ENCODE peak calls at places on chromosome 21, in eight cellular contexts. S, T, U, Y, E, F, Z and D are unnamed samples.

GRCh38 chr21:34915364-34915834 is 133.7 kb downstream of the RUNX1 start:
- DNase-seq in S (no peak), T (no peak), U (no peak), Y (no peak), E (no peak), F (no peak), Z (no peak), D (no peak)

GRCh38 chr21:46294647-46295176 is 8.6 kb downstream of the YBEY start:
- DNase-seq in S (no peak), T (no peak), U (no peak), Y (no peak), E (no peak), F (peak), Z (no peak), D (peak)

GRCh38 chr21:34926784-34927548 is 122.1 kb downstream of the RUNX1 start:
- DNase-seq in S (no peak), T (no peak), U (no peak), Y (no peak), E (no peak), F (no peak), Z (no peak), D (no peak)

GRCh38 chr21:45409466-45410150 is 4.6 kb downstream of the COL18A1 start:
- DNase-seq in S (no peak), T (no peak), U (no peak), Y (no peak), E (no peak), F (no peak), Z (no peak), D (no peak)

GRCh38 chr21:29018540-29018939 is 609 bp downstream of the RWDD2B start:
- DNase-seq in S (no peak), T (no peak), U (no peak), Y (no peak), E (no peak), F (peak), Z (no peak), D (no peak)

GRCh38 chr21:39924577-39925308 is 57.5 kb downstream of the PCP4 start:
- DNase-seq in S (no peak), T (no peak), U (no peak), Y (no peak), E (no peak), F (no peak), Z (no peak), D (no peak)

GRCh38 chr21:42495765-42496119 is 282 bp downstream of the RSPH1 start:
- DNase-seq in S (no peak), T (peak), U (no peak), Y (no peak), E (no peak), F (no peak), Z (peak), D (no peak)

GRCh38 chr21:30482130-30482529 is 2.0 kb upstream of the KRTAP19-1 start:
- DNase-seq in S (no peak), T (no peak), U (no peak), Y (no peak), E (no peak), F (no peak), Z (no peak), D (no peak)

GRCh38 chr21:31201548-31201947 is 142.5 kb downstream of the TIAM1 start:
- DNase-seq in S (no peak), T (no peak), U (no peak), Y (no peak), E (no peak), F (no peak), Z (no peak), D (no peak)

GRCh38 chr21:30434033-30434631 is 4.1 kb downstream of the KRTAP13-4 start:
- DNase-seq in S (peak), T (peak), U (no peak), Y (peak), E (peak), F (no peak), Z (peak), D (no peak)

GRCh38 chr21:39429445-39429844 is 16.1 kb downstream of the LCA5L start:
- DNase-seq in S (no peak), T (no peak), U (no peak), Y (no peak), E (no peak), F (no peak), Z (no peak), D (no peak)

GRCh38 chr21:34952701-34953100 is 96.4 kb downstream of the RUNX1 start:
- DNase-seq in S (no peak), T (no peak), U (no peak), Y (no peak), E (no peak), F (no peak), Z (peak), D (no peak)

GRCh38 chr21:35357041-35357780 is 308.1 kb upstream of the RUNX1 start:
- DNase-seq in S (no peak), T (no peak), U (no peak), Y (no peak), E (no peak), F (no peak), Z (no peak), D (no peak)

GRCh38 chr21:37451446-37451845 is 84.9 kb downstream of the DYRK1A start:
- DNase-seq in S (no peak), T (no peak), U (no peak), Y (no peak), E (no peak), F (no peak), Z (no peak), D (no peak)

GRCh38 chr21:42537106-42537742 is 23.6 kb downstream of the SLC37A1 start:
- DNase-seq in S (no peak), T (no peak), U (no peak), Y (no peak), E (no peak), F (peak), Z (no peak), D (no peak)

GRCh38 chr21:34123609-34124008 is 50.2 kb downstream of the MRPS6 start:
- DNase-seq in S (no peak), T (no peak), U (no peak), Y (no peak), E (no peak), F (no peak), Z (no peak), D (no peak)

GRCh38 chr21:38289697-38290096 is 32.9 kb downstream of the KCNJ15 start:
- DNase-seq in S (no peak), T (peak), U (no peak), Y (no peak), E (no peak), F (no peak), Z (no peak), D (no peak)

GRCh38 chr21:45310446-45310845 is 22.8 kb upstream of the POFUT2 start:
- DNase-seq in S (peak), T (no peak), U (no peak), Y (no peak), E (no peak), F (no peak), Z (no peak), D (no peak)

GRCh38 chr21:46544003-46544402 is 60.9 kb downstream of the S100B start:
- DNase-seq in S (no peak), T (no peak), U (no peak), Y (no peak), E (peak), F (no peak), Z (no peak), D (no peak)

GRCh38 chr21:44914176-44914874 is 6.4 kb downstream of the ITGB2 start:
- DNase-seq in S (no peak), T (no peak), U (no peak), Y (no peak), E (peak), F (peak), Z (no peak), D (no peak)

GRCh38 chr21:26041441-26042180 is 129.0 kb downstream of the APP start:
- DNase-seq in S (peak), T (peak), U (no peak), Y (peak), E (no peak), F (no peak), Z (no peak), D (no peak)

GRCh38 chr21:46213620-46214286 is 14.8 kb downstream of the LSS start:
- DNase-seq in S (peak), T (no peak), U (no peak), Y (peak), E (no peak), F (no peak), Z (no peak), D (no peak)

GRCh38 chr21:35509004-35509704 is 460.1 kb upstream of the RUNX1 start:
- DNase-seq in S (no peak), T (no peak), U (no peak), Y (no peak), E (no peak), F (no peak), Z (no peak), D (no peak)

GRCh38 chr21:36162631-36163030 is 6.0 kb downstream of the DOP1B start:
- DNase-seq in S (no peak), T (no peak), U (no peak), Y (no peak), E (no peak), F (no peak), Z (no peak), D (no peak)